ENCODE peak calls at places on chromosomes 5 and 9, in ten cellular contexts. P is CD8-positive, alpha-beta T cell; T is NCI-H345; M is stimulated activated CD4-positive, alpha-beta T cell treated with anti-CD3 and anti-CD28 coated beads, Interleukin-1b, Interleukin-23, amount 100 ng/mL, for 24 hours; C is stimulated activated CD8-positive, alpha-beta memory T cell treated with anti-CD3 and anti-CD28 coated beads, Interleukin-4, amount 100 ng/mL, for 48 hours; S is heart left ventricle; G is fibroblast of mammary gland; B is activated T-cell treated with anti-CD3 and anti-CD28 coated beads, Interleukin-2, amount 50 U/mL, for 4 hours; R is activated CD4-positive, alpha-beta T cell treated with anti-CD3 and anti-CD28 coated beads, Interleukin-2, amount 50 U/mL, for 1 hour; A is NCI-H1105 treated with DMSO at 0.1 percent for 48 hours. K is an unnamed sample.

GRCh38 chr9:109274768-109275596 is 45.9 kb downstream of the EPB41L4B start:
- DNase-seq in C (no peak), R (no peak), G (no peak), T (peak; percentile 37), A (peak; percentile 7), B (no peak), M (no peak), P (no peak), S (no peak), K (no peak)

GRCh38 chr5:8676731-8677130 is 807.8 kb downstream of the MTRR start:
- DNase-seq in C (no peak), G (peak; percentile 12), A (no peak), M (no peak), P (no peak), R (no peak), T (no peak), S (no peak), B (no peak), K (no peak)

GRCh38 chr9:84361645-84362044 is 21.1 kb upstream of the SLC28A3 start:
- DNase-seq in B (no peak), P (no peak), M (no peak), G (no peak), R (no peak), S (no peak), C (no peak), A (no peak), T (no peak), K (no peak)

GRCh38 chr9:121963542-121963995 is 129.5 kb downstream of the TTLL11 start:
- DNase-seq in G (peak; percentile 79), R (no peak), C (no peak), M (no peak), S (no peak), T (no peak), P (no peak), B (no peak), A (no peak), K (peak; percentile 74)

GRCh38 chr5:14510156-14510734 is 71.3 kb upstream of the OTULINL start:
- DNase-seq in P (no peak), A (no peak), S (no peak), B (no peak), C (no peak), T (peak; percentile 61), R (no peak), G (peak; percentile 60), M (no peak), K (no peak)

GRCh38 chr5:83721878-83722779 is 1.5 kb upstream of the HAPLN1 start:
- DNase-seq in P (no peak), R (no peak), B (no peak), G (peak; percentile 35), M (no peak), T (peak; percentile 65), A (peak; percentile 13), S (peak; percentile 47), C (peak; percentile 39), K (peak; percentile 96)

GRCh38 chr5:116144103-116144502 is 59.3 kb downstream of the COMMD10 start:
- DNase-seq in A (no peak), M (no peak), B (no peak), G (peak; percentile 25), S (no peak), R (no peak), P (no peak), C (no peak), T (no peak), K (no peak)

GRCh38 chr5:180161420-180162303 is 47.3 kb downstream of the RASGEF1C start:
- DNase-seq in B (no peak), A (peak; percentile 39), C (no peak), S (no peak), T (peak; percentile 59), M (no peak), R (no peak), P (no peak), G (no peak), K (peak; percentile 61)

GRCh38 chr5:138338411-138339085 is 482 bp downstream of the FAM53C start:
- DNase-seq in R (no peak), T (no peak), S (no peak), M (no peak), A (no peak), C (peak; percentile 39), G (no peak), B (no peak), P (no peak), K (no peak)

GRCh38 chr9:36535106-36535505 is 37.6 kb upstream of the MELK start:
- DNase-seq in P (no peak), M (no peak), S (no peak), T (no peak), G (no peak), A (no peak), B (no peak), R (no peak), C (no peak), K (no peak)

GRCh38 chr9:2726620-2727335 is 9.5 kb downstream of the KCNV2 start:
- DNase-seq in R (no peak), B (no peak), S (no peak), A (no peak), P (no peak), C (no peak), G (peak; percentile 63), M (no peak), T (no peak), K (no peak)

GRCh38 chr5:101370240-101370639 is 467.2 kb upstream of the ST8SIA4 start:
- DNase-seq in R (no peak), A (no peak), B (no peak), M (no peak), P (no peak), C (no peak), T (no peak), S (no peak), G (peak; percentile 15), K (no peak)

GRCh38 chr9:85009251-85009650 is 339.7 kb downstream of the NTRK2 start:
- DNase-seq in P (no peak), B (no peak), S (no peak), A (no peak), C (no peak), T (no peak), G (no peak), R (no peak), M (no peak), K (no peak)

GRCh38 chr5:148179234-148179824 is 11.0 kb downstream of the SPINK14 start:
- DNase-seq in T (peak; percentile 69), B (no peak), C (no peak), A (peak; percentile 47), P (no peak), S (no peak), R (no peak), G (peak; percentile 75), M (no peak), K (no peak)

GRCh38 chr9:79572891-79573696 is 1.3 kb downstream of the TLE4 start:
- DNase-seq in G (no peak), T (peak; percentile 32), B (peak; percentile 42), C (peak; percentile 66), M (no peak), R (peak; percentile 57), P (peak; percentile 79), A (no peak), S (peak; percentile 50), K (peak; percentile 91)

GRCh38 chr9:76191493-76191892 is 202.7 kb downstream of the RFK start:
- DNase-seq in B (no peak), A (no peak), T (no peak), R (no peak), P (no peak), G (no peak), C (no peak), S (no peak), M (no peak), K (no peak)

GRCh38 chr5:64497390-64497789 is 8.4 kb upstream of the RGS7BP start:
- DNase-seq in S (no peak), C (no peak), G (peak; percentile 6), R (no peak), P (no peak), A (no peak), M (no peak), B (no peak), T (no peak), K (no peak)

GRCh38 chr9:121725008-121725795 is 73.8 kb downstream of the DAB2IP start:
- DNase-seq in B (no peak), P (no peak), C (no peak), R (no peak), A (no peak), T (no peak), M (no peak), S (peak; percentile 98), G (peak; percentile 99), K (peak; percentile 98)

GRCh38 chr9:130770679-130771442 is 64.2 kb upstream of the ABL1 start:
- DNase-seq in A (peak; percentile 58), M (no peak), R (no peak), B (no peak), P (no peak), G (peak; percentile 84), S (no peak), C (no peak), T (peak; percentile 27), K (no peak)

K was measured in osteoblast.